ENCODE peak calls at places on chromosomes 7 and 10, in seven cellular contexts. V is AML-193; M is MV-4-11; R is foreskin fibroblast; T is HFFc6; Y is activated CD8-positive, alpha-beta memory T cell treated with anti-CD3 and anti-CD28 coated beads for 4 hours; W is NCI-H774. Q is an unnamed sample.

GRCh38 chr7:117383826-117384225 is 43.5 kb downstream of the ASZ1 start:
- DNase-seq in V (no peak), M (no peak), R (no peak), T (no peak), Y (no peak), W (no peak), Q (no peak)

GRCh38 chr10:113753020-113753692 is 1.7 kb downstream of the PLEKHS1 start:
- DNase-seq in V (no peak), M (no peak), R (peak; percentile 30), T (no peak), Y (no peak), W (no peak), Q (no peak)

GRCh38 chr10:47254611-47255010 is 45.4 kb upstream of the GDF10 start:
- DNase-seq in V (no peak), M (no peak), R (no peak), T (no peak), Y (no peak), W (no peak), Q (no peak)

GRCh38 chr7:44152971-44153947 is 12.1 kb upstream of the MYL7 start:
- DNase-seq in V (no peak), M (no peak), R (no peak), T (no peak), Y (no peak), W (peak; percentile 49), Q (no peak)

GRCh38 chr10:26445411-26446031 is 7.4 kb downstream of the APBB1IP start:
- DNase-seq in V (no peak), M (no peak), R (peak; percentile 2), T (peak; percentile 59), Y (no peak), W (no peak), Q (no peak)

GRCh38 chr10:4397337-4397736 is 428.7 kb upstream of the AKR1E2 start:
- DNase-seq in V (no peak), M (no peak), R (no peak), T (no peak), Y (no peak), W (no peak), Q (no peak)

GRCh38 chr7:152894295-152895170 is 135.0 kb downstream of the ACTR3B start:
- DNase-seq in V (no peak), M (no peak), R (peak; percentile 21), T (no peak), Y (no peak), W (peak; percentile 2), Q (no peak)

GRCh38 chr10:126387041-126387908 is 1.0 kb downstream of the ADAM12 start:
- DNase-seq in V (no peak), M (no peak), R (peak; percentile 90), T (peak; percentile 55), Y (no peak), W (peak; percentile 16), Q (peak; percentile 60)

GRCh38 chr7:74474271-74474865 is 20.7 kb downstream of the GTF2IRD1 start:
- DNase-seq in V (no peak), M (no peak), R (peak; percentile 31), T (peak; percentile 24), Y (no peak), W (no peak), Q (no peak)

GRCh38 chr7:13800694-13801448 is 188.6 kb downstream of the ETV1 start:
- DNase-seq in V (no peak), M (no peak), R (peak; percentile 88), T (peak; percentile 82), Y (no peak), W (peak; percentile 34), Q (no peak)

GRCh38 chr7:103114576-103115008 is 34.3 kb downstream of the NAPEPLD start:
- DNase-seq in V (no peak), M (no peak), R (peak; percentile 60), T (no peak), Y (no peak), W (no peak), Q (no peak)

GRCh38 chr7:128361463-128362441 is at the start of gene PRRT4:
- DNase-seq in V (peak; percentile 84), M (peak; percentile 71), R (peak; percentile 53), T (no peak), Y (no peak), W (no peak), Q (peak; percentile 27)

GRCh38 chr10:3877092-3878000 is 92.3 kb upstream of the KLF6 start:
- DNase-seq in V (no peak), M (peak; percentile 68), R (peak; percentile 44), T (no peak), Y (no peak), W (no peak), Q (no peak)

GRCh38 chr7:25187932-25188331 is 40.4 kb downstream of the NPVF start:
- DNase-seq in V (no peak), M (peak; percentile 56), R (no peak), T (no peak), Y (no peak), W (no peak), Q (no peak)

GRCh38 chr10:96448021-96448457 is 65.7 kb downstream of the TLL2 start:
- DNase-seq in V (no peak), M (no peak), R (no peak), T (no peak), Y (no peak), W (no peak), Q (no peak)

GRCh38 chr10:132846631-132847415 is 60.9 kb upstream of the NKX6-2 start:
- DNase-seq in V (no peak), M (no peak), R (no peak), T (no peak), Y (no peak), W (no peak), Q (no peak)

GRCh38 chr7:142866361-142867096 is 11.7 kb downstream of the EPHB6 start:
- DNase-seq in V (no peak), M (no peak), R (peak; percentile 44), T (no peak), Y (no peak), W (no peak), Q (no peak)

GRCh38 chr10:70430489-70431445 is 10.7 kb downstream of the NODAL start:
- DNase-seq in V (no peak), M (peak; percentile 24), R (peak; percentile 80), T (peak; percentile 50), Y (no peak), W (no peak), Q (no peak)

GRCh38 chr7:81167934-81168333 is 249.1 kb upstream of the SEMA3C start:
- DNase-seq in V (no peak), M (no peak), R (no peak), T (no peak), Y (no peak), W (no peak), Q (no peak)

GRCh38 chr7:92767427-92767826 is 68.9 kb downstream of the CDK6 start:
- DNase-seq in V (no peak), M (no peak), R (peak; percentile 61), T (peak; percentile 36), Y (no peak), W (no peak), Q (no peak)

GRCh38 chr10:26699631-26700030 is 2.1 kb downstream of the PDSS1 start:
- DNase-seq in V (no peak), M (no peak), R (no peak), T (no peak), Y (no peak), W (no peak), Q (no peak)

GRCh38 chr10:60654813-60655464 is 123.3 kb upstream of the CDK1 start:
- DNase-seq in V (no peak), M (no peak), R (no peak), T (peak; percentile 7), Y (no peak), W (no peak), Q (no peak)

GRCh38 chr7:31373337-31374289 is 33.1 kb upstream of the NEUROD6 start:
- DNase-seq in V (peak; percentile 3), M (peak; percentile 43), R (peak; percentile 0), T (no peak), Y (no peak), W (no peak), Q (no peak)

GRCh38 chr10:67965456-67965855 is 81.0 kb downstream of the SIRT1 start:
- DNase-seq in V (no peak), M (no peak), R (no peak), T (no peak), Y (no peak), W (no peak), Q (no peak)

GRCh38 chr10:5835446-5836095 is 22.3 kb upstream of the GDI2 start:
- DNase-seq in V (no peak), M (peak; percentile 71), R (no peak), T (no peak), Y (no peak), W (no peak), Q (no peak)

GRCh38 chr7:43248961-43249807 is 136.7 kb downstream of the HECW1 start:
- DNase-seq in V (no peak), M (no peak), R (peak; percentile 97), T (peak; percentile 78), Y (no peak), W (peak; percentile 36), Q (peak; percentile 35)

GRCh38 chr10:12455774-12456173 is 106.4 kb downstream of the CAMK1D start:
- DNase-seq in V (no peak), M (no peak), R (peak; percentile 56), T (no peak), Y (no peak), W (no peak), Q (no peak)

GRCh38 chr7:47942132-47942531 is 6.1 kb downstream of the PKD1L1 start:
- DNase-seq in V (no peak), M (no peak), R (no peak), T (no peak), Y (no peak), W (no peak), Q (no peak)

GRCh38 chr7:91912500-91912899 is 28.2 kb upstream of the AKAP9 start:
- DNase-seq in V (no peak), M (no peak), R (peak; percentile 25), T (peak; percentile 32), Y (no peak), W (no peak), Q (no peak)

Q was measured in occipital lobe.